ENCODE peak calls at places on chromosomes 13 and 19, in eight cellular contexts. K is NCI-H1417; G is CD8-positive, alpha-beta T cell; A is HTR-8/SVneo; Y is CD8-positive, alpha-beta memory T cell; N is stimulated activated CD4-positive, alpha-beta T cell treated with anti-CD3 and anti-CD28 coated beads, Interleukin-4, amount 100 ng/mL, for 24 hours; O is HS-27A; Q is smooth muscle cell of the brain vasculature. D is an unnamed sample.

GRCh38 chr19:19049406-19049805 is 14.4 kb upstream of the SLC25A42 start:
- DNase-seq in O (no peak), G (no peak), A (no peak), Q (no peak), K (no peak), N (no peak), Y (no peak), D (no peak)

GRCh38 chr13:50410921-50411712 is 395.9 kb downstream of the KCNRG start:
- DNase-seq in O (peak), N (no peak), Q (no peak), Y (no peak), G (no peak), K (no peak), A (peak), D (no peak)

GRCh38 chr19:2207991-2208860 is 27.9 kb downstream of the PLEKHJ1 start:
- DNase-seq in Y (no peak), K (peak), N (no peak), G (no peak), O (no peak), Q (peak), A (no peak), D (no peak)

GRCh38 chr13:46071590-46072249 is 19.2 kb upstream of the ZC3H13 start:
- DNase-seq in N (no peak), Q (no peak), A (no peak), Y (no peak), G (no peak), K (no peak), O (no peak), D (no peak)

GRCh38 chr13:108120332-108120731 is 95.0 kb downstream of the LIG4 start:
- DNase-seq in A (no peak), Y (no peak), K (no peak), G (no peak), N (no peak), Q (no peak), O (peak), D (no peak)

GRCh38 chr13:62924395-62924794 is 1508.7 kb upstream of the PCDH20 start:
- DNase-seq in G (no peak), N (no peak), Q (no peak), A (no peak), K (no peak), Y (no peak), O (no peak), D (no peak)

GRCh38 chr13:102369303-102369702 is 32.5 kb downstream of the FGF14 start:
- DNase-seq in Q (no peak), K (no peak), O (no peak), N (no peak), G (no peak), A (no peak), Y (no peak), D (no peak)

GRCh38 chr13:30047154-30047874 is 196.9 kb upstream of the UBL3 start:
- DNase-seq in N (peak), A (no peak), O (no peak), K (no peak), Q (no peak), Y (no peak), G (no peak), D (no peak)

GRCh38 chr19:10424011-10424637 is 3.8 kb downstream of the PDE4A start:
- DNase-seq in O (peak), Y (peak), A (peak), K (peak), N (peak), G (no peak), Q (no peak), D (peak)

GRCh38 chr19:41699231-41699967 is 9.0 kb upstream of the CEACAM5 start:
- DNase-seq in G (no peak), Y (no peak), K (no peak), A (no peak), Q (no peak), O (no peak), N (no peak), D (no peak)

GRCh38 chr19:30029721-30030510 is 87.9 kb downstream of the URI1 start:
- DNase-seq in N (no peak), O (peak), K (no peak), G (no peak), Q (no peak), Y (no peak), A (peak), D (no peak)

GRCh38 chr19:13717194-13717643 is 47.1 kb upstream of the MRI1 start:
- DNase-seq in A (no peak), Y (no peak), K (peak), N (no peak), G (no peak), Q (no peak), O (no peak), D (no peak)

GRCh38 chr19:41403181-41403970 is 5.8 kb downstream of the BCKDHA start:
- DNase-seq in G (no peak), Y (no peak), Q (no peak), O (no peak), A (no peak), N (no peak), K (peak), D (no peak)

GRCh38 chr19:8320564-8321066 is 560 bp downstream of the NDUFA7 start:
- DNase-seq in G (no peak), Q (no peak), Y (no peak), K (no peak), A (no peak), O (no peak), N (no peak), D (no peak)

GRCh38 chr13:95527955-95528354 is 24.6 kb upstream of the CLDN10 start:
- DNase-seq in K (no peak), N (no peak), G (no peak), A (no peak), Q (no peak), O (no peak), Y (no peak), D (no peak)

GRCh38 chr13:83216521-83217245 is 665.6 kb downstream of the SLITRK1 start:
- DNase-seq in K (no peak), G (no peak), A (no peak), Q (no peak), N (no peak), O (no peak), Y (no peak), D (no peak)

GRCh38 chr19:55227241-55228014 is 1.1 kb downstream of the TMEM86B start:
- DNase-seq in K (no peak), Y (no peak), O (no peak), G (no peak), A (no peak), Q (no peak), N (no peak), D (no peak)

GRCh38 chr19:45008554-45008953 is 7.3 kb downstream of the RELB start:
- DNase-seq in G (no peak), Q (no peak), Y (no peak), K (no peak), O (no peak), N (no peak), A (no peak), D (no peak)

GRCh38 chr13:111902726-111903125 is 164.2 kb upstream of the SOX1 start:
- DNase-seq in O (no peak), G (no peak), Y (no peak), K (no peak), Q (no peak), N (no peak), A (no peak), D (no peak)

GRCh38 chr19:13935765-13936486 is 2.3 kb downstream of the PODNL1 start:
- DNase-seq in G (no peak), O (no peak), Y (no peak), A (no peak), N (no peak), Q (no peak), K (no peak), D (no peak)

GRCh38 chr13:23963184-23963931 is 66.1 kb upstream of the C1QTNF9B start:
- DNase-seq in A (no peak), Q (no peak), G (no peak), Y (no peak), O (no peak), N (no peak), K (no peak), D (no peak)

GRCh38 chr19:5335593-5335992 is 5.0 kb downstream of the PTPRS start:
- DNase-seq in N (no peak), Y (no peak), Q (no peak), A (no peak), O (no peak), G (no peak), K (no peak), D (no peak)

GRCh38 chr13:95404141-95404882 is 103.1 kb upstream of the ABCC4 start:
- DNase-seq in O (peak), Y (peak), Q (peak), K (peak), A (peak), G (peak), N (peak), D (peak)

GRCh38 chr13:83975668-83976165 is 93.4 kb upstream of the SLITRK1 start:
- DNase-seq in Q (no peak), K (no peak), A (no peak), Y (no peak), N (no peak), G (no peak), O (no peak), D (no peak)

GRCh38 chr13:27406178-27406939 is 18.1 kb upstream of the GTF3A start:
- DNase-seq in A (peak), Q (no peak), G (no peak), Y (peak), N (peak), O (no peak), K (peak), D (peak)

GRCh38 chr13:109191422-109191821 is 562.0 kb downstream of the MYO16 start:
- DNase-seq in Q (no peak), A (no peak), K (no peak), O (no peak), N (no peak), Y (no peak), G (no peak), D (no peak)

GRCh38 chr13:72255908-72256307 is 388.9 kb upstream of the DACH1 start:
- DNase-seq in N (no peak), A (peak), Y (no peak), G (no peak), K (peak), O (no peak), Q (no peak), D (no peak)

GRCh38 chr13:109654341-109655205 is 131.8 kb downstream of the IRS2 start:
- DNase-seq in N (no peak), A (no peak), G (no peak), Q (no peak), Y (no peak), K (no peak), O (no peak), D (no peak)

GRCh38 chr13:39918837-39919236 is 263.4 kb downstream of the COG6 start:
- DNase-seq in K (no peak), A (no peak), O (no peak), Y (no peak), G (no peak), N (no peak), Q (no peak), D (no peak)

GRCh38 chr19:39727070-39727800 is 10.6 kb downstream of the CLC start:
- DNase-seq in N (no peak), G (no peak), Q (no peak), Y (no peak), O (no peak), A (no peak), K (no peak), D (no peak)

GRCh38 chr19:2113436-2114211 is 16.9 kb downstream of the IZUMO4 start:
- DNase-seq in O (no peak), N (no peak), A (no peak), K (no peak), G (no peak), Y (no peak), Q (no peak), D (no peak)

GRCh38 chr13:48675247-48675646 is 21.5 kb downstream of the CYSLTR2 start:
- DNase-seq in A (no peak), G (no peak), N (no peak), K (no peak), Q (no peak), O (no peak), Y (no peak), D (no peak)

GRCh38 chr19:34366670-34367423 is 1.9 kb downstream of the GPI start:
- DNase-seq in O (no peak), G (no peak), K (no peak), A (no peak), Y (no peak), Q (no peak), N (no peak), D (no peak)

GRCh38 chr13:47865883-47866282 is 135.2 kb downstream of the SUCLA2 start:
- DNase-seq in N (no peak), A (no peak), G (no peak), Q (no peak), Y (no peak), O (no peak), K (no peak), D (no peak)

GRCh38 chr19:407501-408440 is 1.2 kb downstream of the C2CD4C start:
- DNase-seq in O (no peak), K (no peak), Y (no peak), A (no peak), Q (no peak), G (no peak), N (no peak), D (no peak)